ENCODE peak calls at places on chromosomes 4 and X, in four cellular contexts. S, W, C and I are unnamed samples.

GRCh38 chrX:145190801-145191389 is 56.4 kb upstream of the SPANXN1 start:
- DNase-seq in S (peak; percentile 0), W (no peak), C (no peak), I (no peak)

GRCh38 chr4:13917010-13917409 is 289.5 kb upstream of the BOD1L1 start:
- DNase-seq in S (no peak), W (no peak), C (no peak), I (no peak)

GRCh38 chrX:103615781-103616180 is 8.0 kb downstream of the TCEAL3 start:
- DNase-seq in S (no peak), W (no peak), C (no peak), I (no peak)

GRCh38 chr4:100907465-100908454 is 389.9 kb upstream of the EMCN start:
- DNase-seq in S (peak; percentile 7), W (no peak), C (no peak), I (no peak)

GRCh38 chrX:55161581-55161980 is 58.6 kb upstream of the PAGE5 start:
- DNase-seq in S (no peak), W (no peak), C (no peak), I (no peak)

GRCh38 chr4:122819708-122820449 is 6.8 kb upstream of the FGF2 start:
- DNase-seq in S (no peak), W (no peak), C (no peak), I (no peak)

GRCh38 chr4:15729910-15730533 is 27.2 kb downstream of the BST1 start:
- DNase-seq in S (peak; percentile 45), W (peak; percentile 2), C (peak; percentile 59), I (no peak)

GRCh38 chr4:24980064-24980690 is 50.6 kb downstream of the LGI2 start:
- DNase-seq in S (peak; percentile 33), W (peak; percentile 19), C (peak; percentile 69), I (peak; percentile 47)

GRCh38 chrX:13376857-13377441 is 57.1 kb upstream of the ATXN3L start:
- DNase-seq in S (no peak), W (no peak), C (no peak), I (no peak)

GRCh38 chr4:83440899-83441298 is 14.7 kb downstream of the HELQ start:
- DNase-seq in S (no peak), W (no peak), C (no peak), I (no peak)
- TF ChIP-seq NR2C2 in S (no peak), W (no peak), C (no peak), I (no peak)

GRCh38 chr4:126306152-126306869 is 991.6 kb downstream of the FAT4 start:
- DNase-seq in S (no peak), W (no peak), C (no peak), I (no peak)
- TF ChIP-seq NR2C2 in S (no peak), W (no peak), C (no peak), I (no peak)

GRCh38 chrX:1592128-1592862 is 891 bp downstream of the AKAP17A start:
- DNase-seq in S (peak; percentile 25), W (no peak), C (peak; percentile 44), I (peak; percentile 36)

GRCh38 chrX:1591102-1591862 is at the start of gene AKAP17A:
- DNase-seq in S (peak; percentile 92), W (peak; percentile 83), C (peak; percentile 89), I (peak; percentile 98)

GRCh38 chrX:1591863-1592127 is 391 bp downstream of the AKAP17A start:
- DNase-seq in S (no peak), W (no peak), C (no peak), I (no peak)

GRCh38 chrX:1593286-1594271 is 2.2 kb downstream of the AKAP17A start:
- DNase-seq in S (no peak), W (no peak), C (no peak), I (no peak)

GRCh38 chrX:1592863-1593201 is 1.4 kb downstream of the AKAP17A start:
- DNase-seq in S (no peak), W (no peak), C (no peak), I (no peak)
- TF ChIP-seq NR2C2 in S (peak; percentile 7), W (no peak), C (no peak), I (no peak)

DNA sequence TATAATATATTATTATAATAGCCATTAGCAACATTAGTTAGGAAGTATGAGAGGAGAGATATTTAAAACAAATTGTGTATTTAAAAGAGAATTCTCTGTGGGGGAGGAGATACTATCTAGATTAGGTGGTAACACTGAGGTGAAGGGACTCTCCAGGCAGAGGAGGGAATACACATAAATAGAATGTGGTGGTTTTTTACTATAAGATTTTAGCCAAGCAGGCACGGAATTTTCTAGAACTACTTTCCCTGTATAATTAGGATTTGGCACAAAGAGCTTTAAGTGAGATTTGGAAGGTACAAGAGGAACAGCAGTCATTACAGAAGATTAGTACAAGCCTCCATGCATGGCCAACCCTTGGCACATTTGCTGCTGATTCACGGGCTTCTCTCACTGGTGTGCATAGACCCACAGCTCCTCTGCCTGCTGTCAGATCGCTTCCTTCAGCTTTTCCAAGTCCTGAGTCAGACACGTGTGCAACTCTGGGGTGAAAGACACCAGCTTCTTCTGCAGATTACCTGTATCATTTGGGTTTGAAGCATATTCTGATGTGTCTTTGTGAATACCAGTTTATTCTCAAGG is 685.5 kb downstream of the KCTD8 start:
- DNase-seq in S (no peak), W (peak; percentile 39), C (no peak), I (no peak)
- TF ChIP-seq NR2C2 in S (no peak), W (no peak), C (no peak), I (no peak)

DNA sequence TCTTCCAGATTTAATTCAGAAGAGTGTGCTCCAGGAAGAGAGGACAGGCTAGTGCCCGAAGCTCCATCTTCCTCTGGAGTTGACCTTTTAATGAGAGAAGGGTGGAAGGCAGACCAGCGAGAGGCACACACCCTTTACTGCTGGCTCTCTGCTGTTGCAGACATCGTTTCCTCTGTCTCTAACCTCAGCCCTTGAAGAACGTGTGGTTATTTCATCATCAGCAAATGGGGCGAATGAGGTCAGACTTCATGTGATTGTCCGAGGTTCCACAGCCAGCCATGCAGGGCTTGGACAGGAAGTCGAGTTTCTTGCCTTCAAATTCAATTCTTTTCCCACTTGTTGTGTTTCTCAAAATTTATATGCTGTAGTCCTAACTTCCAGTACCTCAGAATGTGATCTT is 155.2 kb upstream of the MSX1 start:
- DNase-seq in S (no peak), W (no peak), C (no peak), I (no peak)
- TF ChIP-seq NR2C2 in S (no peak), W (no peak), C (no peak), I (no peak)

DNA sequence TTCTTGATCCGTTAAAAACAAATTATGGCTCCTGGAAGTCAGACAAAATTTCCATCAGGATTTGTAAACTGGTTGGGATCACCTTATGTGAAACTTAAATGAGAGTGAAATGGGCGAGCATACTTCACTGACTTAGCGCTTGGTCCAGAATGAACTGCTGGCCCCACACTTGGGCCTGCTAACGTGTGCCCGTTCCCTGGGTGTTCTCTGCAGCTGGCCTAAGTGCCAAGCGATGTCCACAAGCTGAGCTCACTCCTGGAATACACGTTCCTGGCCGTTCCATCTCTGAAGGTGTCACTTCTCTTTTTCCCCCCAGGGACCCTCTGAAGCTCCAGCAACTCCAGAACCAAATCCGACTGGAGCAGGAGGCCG is 132.7 kb downstream of the CBR4 start:
- DNase-seq in S (no peak), W (no peak), C (no peak), I (no peak)
- TF ChIP-seq NR2C2 in S (no peak), W (no peak), C (no peak), I (no peak)

GRCh38 chr4:109967798-109968520 is 55.3 kb downstream of the EGF start:
- DNase-seq in S (no peak), W (no peak), C (no peak), I (no peak)
- TF ChIP-seq NR2C2 in S (no peak), W (no peak), C (no peak), I (no peak)

GRCh38 chr4:175947117-175947722 is 118.4 kb upstream of the WDR17 start:
- DNase-seq in S (peak; percentile 6), W (no peak), C (no peak), I (no peak)
- TF ChIP-seq NR2C2 in S (no peak), W (no peak), C (no peak), I (no peak)

GRCh38 chr4:158858410-158859189 is 89.8 kb downstream of the FNIP2 start:
- DNase-seq in S (peak; percentile 16), W (no peak), C (no peak), I (no peak)
- TF ChIP-seq NR2C2 in S (no peak), W (no peak), C (no peak), I (no peak)